ENCODE peak calls at places on chromosomes 2 and 18, in seven cellular contexts. E, Q, T, F, A, I and V are unnamed samples.

GRCh38 chr2:9994462-9994861 is 43.0 kb downstream of the GRHL1 start:
- DNase-seq in E (no peak), F (no peak), Q (no peak), I (no peak), T (no peak), A (no peak), V (no peak)

GRCh38 chr2:159139216-159139933 is 147.1 kb downstream of the WDSUB1 start:
- DNase-seq in E (no peak), Q (peak; percentile 19), F (no peak), T (no peak), A (no peak), I (no peak), V (no peak)

GRCh38 chr2:196702641-196703040 is 63.1 kb downstream of the CCDC150 start:
- DNase-seq in I (no peak), E (no peak), F (no peak), A (no peak), Q (no peak), T (no peak), V (no peak)

GRCh38 chr2:205564761-205565160 is 117.5 kb upstream of the NRP2 start:
- DNase-seq in F (no peak), I (no peak), Q (no peak), E (no peak), T (no peak), A (no peak), V (no peak)

GRCh38 chr2:147366281-147366680 is 478.5 kb upstream of the ACVR2A start:
- DNase-seq in F (no peak), I (no peak), T (no peak), E (no peak), Q (no peak), A (no peak), V (no peak)

GRCh38 chr2:74902281-74902860 is 56.1 kb upstream of the POLE4 start:
- DNase-seq in A (no peak), T (no peak), I (no peak), E (no peak), Q (no peak), F (no peak), V (no peak)

GRCh38 chr2:41736105-41736567 is 311.7 kb upstream of the PKDCC start:
- DNase-seq in T (no peak), Q (peak; percentile 78), A (no peak), F (no peak), I (no peak), E (no peak), V (no peak)

GRCh38 chr2:221075203-221075602 is 496.9 kb downstream of the EPHA4 start:
- DNase-seq in A (no peak), I (no peak), F (no peak), T (no peak), Q (no peak), E (no peak), V (no peak)

GRCh38 chr2:179454443-179455218 is 190.0 kb upstream of the SESTD1 start:
- DNase-seq in T (no peak), A (no peak), E (no peak), I (no peak), F (no peak), Q (no peak), V (no peak)

GRCh38 chr2:197993830-197994229 is 189.4 kb downstream of the PLCL1 start:
- DNase-seq in Q (no peak), T (no peak), A (no peak), F (no peak), E (no peak), I (no peak), V (no peak)

GRCh38 chr2:13227543-13227942 is 510.8 kb downstream of the TRIB2 start:
- DNase-seq in I (no peak), F (no peak), T (no peak), A (no peak), E (no peak), Q (no peak), V (no peak)

GRCh38 chr2:61707984-61708852 is 145.6 kb downstream of the FAM161A start:
- DNase-seq in A (no peak), Q (no peak), I (peak; percentile 39), T (peak; percentile 73), F (no peak), E (no peak), V (no peak)

GRCh38 chr2:220356076-220356475 is 728.6 kb downstream of the SLC4A3 start:
- DNase-seq in Q (no peak), I (no peak), F (no peak), E (no peak), T (no peak), A (no peak), V (no peak)

GRCh38 chr2:202169131-202169530 is 69.3 kb downstream of the SUMO1 start:
- DNase-seq in T (no peak), E (no peak), Q (no peak), I (no peak), F (no peak), A (no peak), V (no peak)

GRCh38 chr2:158321264-158321663 is 135.3 kb downstream of the CCDC148 start:
- DNase-seq in A (no peak), I (no peak), Q (no peak), E (no peak), T (peak; percentile 53), F (no peak), V (no peak)

GRCh38 chr2:49973917-49974368 is 819.6 kb upstream of the FSHR start:
- DNase-seq in I (peak; percentile 17), Q (no peak), E (peak; percentile 77), F (peak; percentile 35), T (peak; percentile 25), A (peak; percentile 24), V (no peak)

GRCh38 chr2:85750509-85751299 is 3.1 kb upstream of the ATOH8 start:
- DNase-seq in Q (peak; percentile 82), F (peak; percentile 75), T (peak; percentile 80), I (peak; percentile 60), A (peak; percentile 79), E (no peak), V (peak; percentile 77)

GRCh38 chr2:132774189-132774588 is 104.2 kb upstream of the LYPD1 start:
- DNase-seq in A (no peak), Q (no peak), T (no peak), I (no peak), F (no peak), E (no peak), V (no peak)

GRCh38 chr18:34729264-34729663 is 19.2 kb downstream of the DTNA start:
- DNase-seq in Q (peak; percentile 20), A (peak; percentile 28), I (no peak), F (no peak), T (peak; percentile 12), E (no peak), V (no peak)

GRCh38 chr18:37762076-37762475 is 196.5 kb upstream of the CELF4 start:
- DNase-seq in A (no peak), I (no peak), Q (no peak), F (no peak), E (no peak), T (no peak), V (no peak)

GRCh38 chr18:26656401-26656943 is 108.1 kb upstream of the KCTD1 start:
- DNase-seq in A (peak; percentile 30), T (no peak), E (peak; percentile 72), Q (no peak), I (no peak), F (no peak), V (no peak)

GRCh38 chr18:26657618-26658581 is 109.5 kb upstream of the KCTD1 start:
- DNase-seq in I (no peak), F (no peak), Q (peak; percentile 16), T (peak; percentile 16), E (no peak), A (no peak), V (no peak)

GRCh38 chr18:26655010-26655613 is 106.8 kb upstream of the KCTD1 start:
- DNase-seq in E (no peak), A (no peak), T (no peak), Q (no peak), I (no peak), F (no peak), V (no peak)

GRCh38 chr18:26655614-26656400 is 107.5 kb upstream of the KCTD1 start:
- DNase-seq in F (peak; percentile 72), I (peak; percentile 62), Q (peak; percentile 57), T (peak; percentile 76), A (peak; percentile 58), E (peak; percentile 76), V (no peak)

DNA sequence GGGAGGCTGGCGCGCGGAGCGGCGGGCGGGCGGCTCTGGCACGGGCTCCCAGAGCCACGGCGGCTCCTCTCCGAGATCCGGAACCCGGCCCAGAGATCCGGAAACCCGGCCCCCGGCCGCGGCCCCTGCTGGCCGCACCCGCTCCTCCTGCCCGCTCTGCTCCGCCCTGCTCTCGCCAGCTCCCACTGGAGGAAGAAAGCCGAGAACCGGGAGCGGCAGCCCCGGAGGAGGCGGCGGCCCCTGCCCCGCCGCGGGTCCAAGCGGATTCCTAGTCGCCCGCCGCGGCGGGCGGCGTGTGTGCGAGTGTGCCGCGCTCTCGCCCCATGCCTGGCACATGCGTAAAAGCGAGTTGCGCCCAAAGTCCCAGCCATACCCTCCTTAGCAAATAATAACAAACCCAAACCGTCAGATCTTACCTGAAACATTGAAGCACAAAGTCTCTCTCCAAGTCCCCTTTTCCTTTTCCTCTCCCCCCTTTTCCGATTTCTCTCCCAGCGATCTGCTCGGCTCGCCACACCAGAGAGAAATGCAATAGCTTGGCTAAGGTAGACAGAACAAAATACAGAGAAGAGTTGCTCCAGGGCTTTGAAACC is 108.7 kb upstream of the KCTD1 start:
- DNase-seq in A (peak; percentile 88), E (peak; percentile 84), Q (peak; percentile 72), I (peak; percentile 77), T (peak; percentile 75), F (peak; percentile 83), V (peak; percentile 62)
- TF ChIP-seq CTCF in A (peak; percentile 20), E (peak; percentile 49), Q (no peak), I (no peak), T (peak; percentile 23), F (no peak), V (peak; percentile 12)

GRCh38 chr2:181224866-181225265 is 232.3 kb upstream of the ITGA4 start:
- DNase-seq in I (no peak), E (no peak), A (no peak), F (no peak), Q (no peak), T (no peak), V (no peak)
- TF ChIP-seq CTCF in I (no peak), E (no peak), A (no peak), F (no peak), Q (no peak), T (no peak), V (no peak)

DNA sequence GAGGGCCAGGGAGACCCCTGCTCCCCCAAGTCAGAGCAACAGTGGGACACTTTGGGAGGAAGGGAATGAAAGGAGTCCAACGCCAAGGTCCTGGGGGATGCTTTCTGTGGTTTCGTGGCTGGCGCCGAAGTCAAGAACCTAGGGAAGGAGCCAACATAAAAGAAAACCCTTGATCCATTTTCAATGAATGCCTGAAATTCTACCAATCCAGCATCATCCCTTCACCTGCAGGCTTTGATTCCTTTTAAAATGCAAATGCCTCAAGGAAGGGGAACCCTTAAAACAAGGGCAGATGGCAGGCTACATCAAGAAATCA is 123.4 kb upstream of the SLC1A4 start:
- DNase-seq in T (no peak), Q (peak; percentile 38), I (no peak), F (no peak), E (no peak), A (no peak), V (no peak)
- TF ChIP-seq CTCF in T (peak; percentile 45), Q (no peak), I (no peak), F (no peak), E (peak; percentile 27), A (peak; percentile 19), V (peak; percentile 72)

DNA sequence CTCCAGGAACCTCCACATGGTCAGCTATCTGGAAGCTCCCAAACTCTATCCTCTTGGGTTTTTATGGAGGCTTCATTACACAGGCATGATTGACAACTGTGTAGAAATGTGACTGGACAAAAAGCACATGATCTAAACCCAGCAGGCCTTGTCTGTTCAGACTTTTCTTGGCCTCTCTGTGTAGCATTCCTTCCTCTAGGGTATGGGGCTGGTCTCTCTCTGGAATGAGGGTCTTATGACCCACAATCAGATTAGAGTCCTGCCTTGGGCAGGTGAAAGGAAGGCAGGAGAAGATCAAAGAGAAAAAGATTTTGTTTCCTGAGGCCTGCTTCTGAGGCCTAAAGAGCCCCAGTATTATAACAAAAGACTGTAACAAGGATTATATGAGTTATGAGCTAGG is 162.7 kb downstream of the SP3 start:
- DNase-seq in E (no peak), A (no peak), T (no peak), I (no peak), F (no peak), Q (no peak), V (no peak)
- TF ChIP-seq CTCF in E (no peak), A (no peak), T (no peak), I (no peak), F (no peak), Q (no peak), V (no peak)